ENCODE peak calls at places on chromosomes 11 and 22, in ten cellular contexts. B is effector CD4-positive, alpha-beta T cell; A is amniotic epithelial cell; H is lung; I is NCI-H1092; R is GM04503; S is T follicular helper cell; N is thoracic aorta; E is posterior vena cava; U is WTC11. P is an unnamed sample.

GRCh38 chr11:70410276-70410675 is 11.9 kb downstream of the CTTN start:
- DNase-seq in B (no peak), A (no peak), H (no peak), I (no peak), R (no peak), S (no peak), N (no peak), E (no peak), U (no peak), P (no peak)

GRCh38 chr11:108970221-108970991 is 305.5 kb downstream of the DDX10 start:
- DNase-seq in B (no peak), A (peak), H (no peak), I (no peak), R (no peak), S (no peak), N (no peak), E (no peak), U (peak), P (no peak)

GRCh38 chr11:111510311-111510710 is 1.9 kb downstream of the BTG4 start:
- DNase-seq in B (no peak), A (no peak), H (no peak), I (no peak), R (no peak), S (no peak), N (no peak), E (no peak), U (no peak), P (no peak)

GRCh38 chr11:72228229-72228843 is 3.8 kb downstream of the INPPL1 start:
- DNase-seq in B (no peak), A (no peak), H (no peak), I (no peak), R (no peak), S (no peak), N (no peak), E (peak), U (no peak), P (peak)

GRCh38 chr11:202490-202889 is 4.7 kb downstream of the BET1L start:
- DNase-seq in B (no peak), A (no peak), H (peak), I (no peak), R (no peak), S (no peak), N (no peak), E (peak), U (no peak), P (peak)

GRCh38 chr22:20295262-20296064 is 24.4 kb downstream of the DGCR6L start:
- DNase-seq in B (no peak), A (no peak), H (no peak), I (no peak), R (no peak), S (no peak), N (no peak), E (no peak), U (no peak), P (no peak)

GRCh38 chr22:50236731-50237409 is 8.0 kb downstream of the TUBGCP6 start:
- DNase-seq in B (no peak), A (peak), H (no peak), I (no peak), R (no peak), S (no peak), N (no peak), E (no peak), U (no peak), P (no peak)

GRCh38 chr11:70402685-70403084 is 4.4 kb downstream of the CTTN start:
- DNase-seq in B (no peak), A (no peak), H (no peak), I (no peak), R (no peak), S (no peak), N (no peak), E (no peak), U (no peak), P (no peak)

GRCh38 chr11:130490682-130491449 is 42.4 kb downstream of the ADAMTS15 start:
- DNase-seq in B (no peak), A (no peak), H (no peak), I (no peak), R (no peak), S (no peak), N (no peak), E (no peak), U (no peak), P (no peak)

GRCh38 chr11:68215087-68215445 is 2.0 kb upstream of the KMT5B start:
- DNase-seq in B (no peak), A (no peak), H (no peak), I (no peak), R (no peak), S (no peak), N (no peak), E (no peak), U (no peak), P (no peak)

GRCh38 chr11:64865286-64866172 is 12.9 kb downstream of the EHD1 start:
- DNase-seq in B (no peak), A (peak), H (no peak), I (no peak), R (peak), S (no peak), N (no peak), E (no peak), U (no peak), P (no peak)

GRCh38 chr11:32267679-32268187 is 167.6 kb downstream of the WT1 start:
- DNase-seq in B (no peak), A (peak), H (no peak), I (no peak), R (no peak), S (no peak), N (no peak), E (no peak), U (no peak), P (no peak)

GRCh38 chr11:34252651-34253050 is 105.2 kb downstream of the ABTB2 start:
- DNase-seq in B (no peak), A (no peak), H (no peak), I (peak), R (no peak), S (no peak), N (no peak), E (peak), U (no peak), P (no peak)

GRCh38 chr11:33040127-33040861 is 922 bp downstream of the TCP11L1 start:
- DNase-seq in B (peak), A (no peak), H (no peak), I (peak), R (no peak), S (peak), N (no peak), E (no peak), U (no peak), P (no peak)

GRCh38 chr22:20089977-20090729 is 10.1 kb downstream of the DGCR8 start:
- DNase-seq in B (no peak), A (peak), H (no peak), I (no peak), R (peak), S (no peak), N (no peak), E (no peak), U (no peak), P (no peak)

GRCh38 chr22:49271369-49271727 is 556.3 kb downstream of the BRD1 start:
- DNase-seq in B (no peak), A (no peak), H (no peak), I (no peak), R (no peak), S (no peak), N (no peak), E (no peak), U (no peak), P (no peak)

GRCh38 chr11:12862761-12863469 is 146.2 kb upstream of the RASSF10 start:
- DNase-seq in B (no peak), A (peak), H (no peak), I (peak), R (peak), S (no peak), N (no peak), E (no peak), U (peak), P (peak)

GRCh38 chr22:24772493-24773220 is 1.9 kb downstream of the PIWIL3 start:
- DNase-seq in B (no peak), A (peak), H (no peak), I (no peak), R (peak), S (no peak), N (no peak), E (no peak), U (peak), P (no peak)

GRCh38 chr11:20117291-20117690 is 43.0 kb downstream of the DBX1 start:
- DNase-seq in B (no peak), A (no peak), H (no peak), I (no peak), R (no peak), S (no peak), N (no peak), E (no peak), U (no peak), P (no peak)

GRCh38 chr22:23270212-23270733 is 90.0 kb downstream of the BCR start:
- DNase-seq in B (no peak), A (peak), H (no peak), I (no peak), R (no peak), S (no peak), N (no peak), E (no peak), U (no peak), P (no peak)